ENCODE peak calls at places on chromosome 1, in eight cellular contexts. M is fibroblast of mammary gland, R is fibroblast of the aortic adventitia, E is endothelial cell of umbilical vein, C is OCI-LY7, K is kidney epithelial cell, V is stomach, Y is astrocyte of the spinal cord. B is an unnamed sample.

GRCh38 chr1:19564366-19564765 is 79.0 kb upstream of the CAPZB start:
- DNase-seq in M (no peak), R (no peak), E (no peak), C (no peak), K (no peak), V (no peak), Y (no peak), B (no peak)

GRCh38 chr1:117826551-117827078 is 102.8 kb downstream of the GDAP2 start:
- DNase-seq in M (peak; percentile 96), R (peak; percentile 94), E (peak; percentile 67), C (no peak), K (peak; percentile 42), V (no peak), Y (peak; percentile 83), B (peak; percentile 95)

GRCh38 chr1:81149649-81150335 is 650.9 kb upstream of the ADGRL2 start:
- DNase-seq in M (no peak), R (peak; percentile 58), E (peak; percentile 31), C (no peak), K (no peak), V (no peak), Y (no peak), B (peak; percentile 12)

GRCh38 chr1:13763991-13764390 is 64.0 kb downstream of the PRDM2 start:
- DNase-seq in M (no peak), R (no peak), E (no peak), C (no peak), K (no peak), V (no peak), Y (no peak), B (no peak)

GRCh38 chr1:89698020-89698560 is 65.2 kb downstream of the LRRC8C start:
- DNase-seq in M (peak; percentile 22), R (peak; percentile 34), E (peak; percentile 41), C (no peak), K (no peak), V (no peak), Y (no peak), B (no peak)

GRCh38 chr1:204520834-204521709 is 4.9 kb downstream of the MDM4 start:
- DNase-seq in M (peak; percentile 84), R (peak; percentile 19), E (no peak), C (peak; percentile 99), K (peak; percentile 89), V (no peak), Y (peak; percentile 74), B (peak; percentile 56)

GRCh38 chr1:165152727-165153126 is 203.8 kb downstream of the LMX1A start:
- DNase-seq in M (peak; percentile 2), R (no peak), E (no peak), C (no peak), K (no peak), V (no peak), Y (no peak), B (no peak)

GRCh38 chr1:79839882-79840281 is 833.4 kb upstream of the ADGRL4 start:
- DNase-seq in M (no peak), R (no peak), E (no peak), C (no peak), K (no peak), V (no peak), Y (no peak), B (no peak)

GRCh38 chr1:115057661-115058249 is 28.1 kb downstream of the TSHB start:
- DNase-seq in M (no peak), R (no peak), E (no peak), C (no peak), K (no peak), V (no peak), Y (no peak), B (no peak)

GRCh38 chr1:18812540-18812939 is 46.9 kb downstream of the TAS1R2 start:
- DNase-seq in M (no peak), R (no peak), E (no peak), C (no peak), K (no peak), V (no peak), Y (no peak), B (no peak)

GRCh38 chr1:205374205-205375078 is 17.7 kb upstream of the KLHDC8A start:
- DNase-seq in M (peak; percentile 86), R (peak; percentile 88), E (no peak), C (no peak), K (peak; percentile 56), V (no peak), Y (peak; percentile 88), B (peak; percentile 35)

GRCh38 chr1:207670997-207671396 is 26.1 kb downstream of the CR1L start:
- DNase-seq in M (no peak), R (no peak), E (no peak), C (no peak), K (peak; percentile 28), V (no peak), Y (no peak), B (no peak)

GRCh38 chr1:182389619-182390047 is 2.0 kb downstream of the GLUL start:
- DNase-seq in M (no peak), R (no peak), E (peak; percentile 31), C (no peak), K (no peak), V (no peak), Y (no peak), B (peak; percentile 25)

GRCh38 chr1:235304549-235305451 is 23.2 kb downstream of the ARID4B start:
- DNase-seq in M (no peak), R (no peak), E (peak; percentile 31), C (no peak), K (no peak), V (no peak), Y (no peak), B (peak; percentile 16)

GRCh38 chr1:6658359-6658758 is 33.7 kb downstream of the THAP3 start:
- DNase-seq in M (no peak), R (no peak), E (no peak), C (no peak), K (no peak), V (no peak), Y (no peak), B (no peak)

GRCh38 chr1:41868241-41868953 is 50.3 kb downstream of the HIVEP3 start:
- DNase-seq in M (peak; percentile 27), R (no peak), E (no peak), C (peak; percentile 34), K (no peak), V (no peak), Y (no peak), B (no peak)

GRCh38 chr1:116397728-116398127 is 24.7 kb downstream of the ATP1A1 start:
- DNase-seq in M (no peak), R (no peak), E (no peak), C (no peak), K (no peak), V (no peak), Y (no peak), B (no peak)

GRCh38 chr1:115838805-115839705 is 1.9 kb downstream of the NHLH2 start:
- DNase-seq in M (peak; percentile 18), R (no peak), E (no peak), C (no peak), K (no peak), V (peak; percentile 31), Y (no peak), B (peak; percentile 29)

GRCh38 chr1:207088731-207089626 is at the start of gene C4BPB:
- DNase-seq in M (no peak), R (no peak), E (no peak), C (no peak), K (no peak), V (peak; percentile 71), Y (no peak), B (no peak)

GRCh38 chr1:22507582-22507981 is 55.7 kb upstream of the EPHA8 start:
- DNase-seq in M (no peak), R (no peak), E (no peak), C (no peak), K (no peak), V (no peak), Y (no peak), B (no peak)
- TF ChIP-seq CTCF in M (no peak), R (no peak), E (no peak), C (no peak), K (no peak), V (no peak), Y (no peak), B (no peak)

DNA sequence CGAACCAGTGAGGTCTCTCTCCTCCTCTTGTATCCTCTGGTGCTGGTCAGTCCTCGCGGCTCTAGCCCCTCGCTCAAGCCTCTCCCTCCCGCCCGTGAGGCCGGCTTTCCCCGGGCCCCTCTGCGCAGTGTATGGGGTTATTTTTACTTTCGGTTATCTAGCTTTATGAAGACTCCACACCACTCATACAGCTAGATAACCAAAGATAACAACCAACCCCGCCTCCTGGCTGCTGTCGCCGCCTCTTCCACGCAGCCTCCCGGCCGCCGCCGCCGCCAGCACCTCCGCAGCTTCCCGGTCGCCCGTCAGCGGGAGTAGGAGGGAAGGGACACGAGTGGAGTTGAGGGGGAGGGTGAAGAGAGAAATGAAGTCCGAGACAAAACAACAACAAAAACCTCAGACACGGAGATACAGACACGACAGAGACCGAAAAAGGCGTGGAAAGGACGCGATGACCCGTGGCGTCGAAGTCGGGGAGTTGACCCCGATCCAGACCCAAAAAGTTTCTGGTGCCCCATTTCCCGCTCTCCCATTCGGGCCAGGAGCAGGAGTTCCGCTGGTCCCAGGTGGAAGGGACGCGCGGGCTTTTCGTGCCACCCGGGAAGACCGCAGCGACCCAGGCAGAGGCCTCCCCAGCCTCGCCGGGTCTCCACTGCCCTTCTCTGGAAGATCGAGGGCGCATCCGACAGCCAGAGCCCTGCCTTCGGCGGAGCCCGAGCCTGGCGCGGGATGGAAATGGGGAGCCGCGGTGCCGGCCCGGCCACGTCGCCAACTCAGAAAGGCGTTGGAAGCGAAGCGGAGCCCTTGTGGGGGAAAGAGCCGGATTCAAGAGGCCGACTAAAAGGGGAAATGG is 51.4 kb downstream of the RHBG start:
- DNase-seq in M (no peak), R (no peak), E (no peak), C (no peak), K (no peak), V (no peak), Y (no peak), B (no peak)
- H3K4me3 ChIP-seq in M (no peak overlapping the region), R (no peak overlapping the region), E (no peak overlapping the region), C (peak overlapping the region; percentile 18), K (no peak overlapping the region), V (peak overlapping the region; percentile 34), Y (no peak overlapping the region), B (no peak overlapping the region)

GRCh38 chr1:160997323-160998038 is 23.5 kb downstream of the F11R start:
- DNase-seq in M (peak; percentile 55), R (peak; percentile 76), E (peak; percentile 90), C (peak; percentile 70), K (no peak), V (peak; percentile 83), Y (peak; percentile 57), B (peak; percentile 56)

GRCh38 chr1:160996195-160996594 is 24.8 kb downstream of the F11R start:
- DNase-seq in M (peak; percentile 84), R (peak; percentile 47), E (peak; percentile 66), C (no peak), K (peak; percentile 88), V (no peak), Y (peak; percentile 25), B (peak; percentile 40)

GRCh38 chr1:160999376-160999775 is 21.6 kb downstream of the F11R start:
- DNase-seq in M (no peak), R (no peak), E (no peak), C (no peak), K (no peak), V (no peak), Y (no peak), B (no peak)

GRCh38 chr1:161001537-161001936 is 19.4 kb downstream of the F11R start:
- DNase-seq in M (no peak), R (no peak), E (no peak), C (no peak), K (no peak), V (no peak), Y (no peak), B (no peak)

GRCh38 chr1:161001068-161001467 is 19.9 kb downstream of the F11R start:
- DNase-seq in M (no peak), R (no peak), E (no peak), C (no peak), K (no peak), V (no peak), Y (no peak), B (no peak)
- TF ChIP-seq CTCF in M (no peak), R (no peak), E (no peak), C (no peak), K (no peak), V (no peak), Y (no peak), B (no peak)

GRCh38 chr1:9300623-9301022 is 7.9 kb downstream of the SPSB1 start:
- DNase-seq in M (no peak), R (no peak), E (no peak), C (no peak), K (no peak), V (no peak), Y (no peak), B (no peak)
- H3K4me3 ChIP-seq in M (no peak overlapping the region), R (no peak overlapping the region), E (no peak overlapping the region), C (no peak overlapping the region), K (no peak overlapping the region), V (no peak overlapping the region), Y (no peak overlapping the region), B (no peak overlapping the region)

B was measured in AG10803.